ENCODE peak calls at places on chromosomes 16 and 17, in six cellular contexts. T is activated naive CD4-positive, alpha-beta T cell; V is CD4-positive, alpha-beta T cell; Y is pancreas; R is activated CD8-positive, alpha-beta T cell treated with anti-CD3 and anti-CD28 coated beads for 36 hours; N is stimulated activated CD4-positive, alpha-beta T cell treated with anti-CD3 and anti-CD28 coated beads, TNF-alpha, amount 100 ng/mL, for 1 hour. I is an unnamed sample.

GRCh38 chr16:70805787-70806186 is 4.8 kb upstream of the VAC14 start:
- DNase-seq in N (no peak), T (no peak), R (no peak), V (no peak), Y (no peak), I (no peak)

GRCh38 chr17:82528484-82529265 is 9.1 kb downstream of the FOXK2 start:
- DNase-seq in Y (peak), R (peak), V (no peak), T (no peak), N (no peak), I (no peak)

GRCh38 chr17:34556951-34557350 is 22.4 kb upstream of the TMEM132E start:
- DNase-seq in N (no peak), Y (no peak), R (no peak), T (no peak), V (no peak), I (no peak)

GRCh38 chr16:7731121-7731520 is 398.5 kb downstream of the RBFOX1 start:
- DNase-seq in R (no peak), V (no peak), T (no peak), Y (no peak), N (no peak), I (no peak)

GRCh38 chr17:49369760-49370159 is 7.7 kb upstream of the ZNF652 start:
- DNase-seq in N (no peak), Y (no peak), V (no peak), R (no peak), T (no peak), I (no peak)

GRCh38 chr16:83338138-83338537 is 469.6 kb upstream of the HSBP1 start:
- DNase-seq in T (no peak), Y (no peak), V (no peak), N (no peak), R (no peak), I (no peak)

GRCh38 chr16:28204211-28204610 is 7.6 kb downstream of the XPO6 start:
- DNase-seq in R (no peak), T (no peak), V (no peak), Y (no peak), N (no peak), I (no peak)

GRCh38 chr17:57255776-57256681 is at the start of gene MSI2:
- DNase-seq in R (peak), N (peak), Y (peak), V (peak), T (peak), I (peak)

GRCh38 chr16:71542377-71542776 is 16.2 kb downstream of the CHST4 start:
- DNase-seq in T (no peak), R (peak), Y (no peak), N (no peak), V (peak), I (peak)

GRCh38 chr17:2405247-2405926 is 4.5 kb upstream of the MNT start:
- DNase-seq in V (no peak), N (no peak), Y (peak), T (no peak), R (no peak), I (no peak)

GRCh38 chr17:55458977-55459376 is 37.3 kb upstream of the MMD start:
- DNase-seq in T (peak), R (peak), V (no peak), N (no peak), Y (no peak), I (no peak)

GRCh38 chr16:10741844-10742243 is 1.8 kb upstream of the NUBP1 start:
- DNase-seq in N (no peak), V (no peak), T (no peak), R (no peak), Y (no peak), I (no peak)

GRCh38 chr17:48100591-48101011 is 677 bp downstream of the CBX1 start:
- DNase-seq in V (no peak), Y (peak), R (no peak), N (no peak), T (no peak), I (peak)

GRCh38 chr17:1546292-1546922 is 16.2 kb downstream of the PITPNA start:
- DNase-seq in R (no peak), T (no peak), N (no peak), Y (no peak), V (no peak), I (no peak)

GRCh38 chr17:3888343-3889171 is 4.3 kb downstream of the CAMKK1 start:
- DNase-seq in V (no peak), Y (no peak), N (no peak), R (no peak), T (no peak), I (no peak)

GRCh38 chr17:34993031-34993430 is 12.7 kb downstream of the LIG3 start:
- DNase-seq in N (no peak), Y (no peak), V (no peak), R (no peak), T (no peak), I (no peak)

GRCh38 chr17:78113804-78114785 is 14.5 kb downstream of the TMC6 start:
- DNase-seq in N (no peak), T (no peak), Y (no peak), V (no peak), R (peak), I (peak)

GRCh38 chr16:12435730-12436129 is 368.0 kb downstream of the CPPED1 start:
- DNase-seq in R (no peak), V (no peak), N (no peak), T (no peak), Y (no peak), I (no peak)

GRCh38 chr17:2087597-2088211 is 32.8 kb downstream of the HIC1 start:
- DNase-seq in R (peak), N (no peak), T (no peak), Y (no peak), V (no peak), I (peak)

GRCh38 chr16:78925071-78925714 is 675.3 kb downstream of the MAF start:
- DNase-seq in Y (no peak), R (peak), N (no peak), T (no peak), V (no peak), I (no peak)